ENCODE peak calls at places on chromosomes 4 and X, in five cellular contexts. A is heart left ventricle; F is ascending aorta; M is right atrium auricular region; V is effector memory CD4-positive, alpha-beta T cell. K is an unnamed sample. For H3K9me3, the result is how much of the 10 kb centered on the place peaks cover.

GRCh38 chr4:139555073-139555704 is 830 bp downstream of the SETD7 start:
- DNase-seq in A (peak), F (peak), M (peak), V (peak), K (peak)

GRCh38 chr4:176769519-176769918 is 23.2 kb downstream of the VEGFC start:
- DNase-seq in A (no peak), F (no peak), M (no peak), V (no peak), K (no peak)

GRCh38 chr4:181962321-181962720 is 280.9 kb upstream of the TENM3 start:
- DNase-seq in A (no peak), F (no peak), M (no peak), V (no peak), K (no peak)

GRCh38 chrX:105876658-105877057 is 54.3 kb downstream of the NRK start:
- DNase-seq in A (no peak), F (no peak), M (no peak), V (no peak), K (no peak)

GRCh38 chr4:189548484-189549160 is 392.1 kb upstream of the FRG1 start:
- DNase-seq in A (no peak), F (no peak), M (no peak), V (no peak), K (no peak)

GRCh38 chr4:89114100-89114499 is 2.8 kb downstream of the TIGD2 start:
- DNase-seq in A (no peak), F (no peak), M (no peak), V (no peak), K (no peak)

GRCh38 chr4:23856630-23857029 is 33.2 kb downstream of the PPARGC1A start:
- DNase-seq in A (peak), F (no peak), M (no peak), V (no peak), K (no peak)

GRCh38 chr4:187171731-187172339 is 448.2 kb upstream of the FAT1 start:
- DNase-seq in A (no peak), F (no peak), M (no peak), V (no peak), K (no peak)

GRCh38 chr4:130486841-130487240 is 1390.9 kb downstream of the C4orf33 start:
- DNase-seq in A (no peak), F (no peak), M (no peak), V (no peak), K (no peak)

GRCh38 chr4:105179539-105180401 is 33.1 kb downstream of the TET2 start:
- DNase-seq in A (no peak), F (no peak), M (no peak), V (no peak), K (no peak)

GRCh38 chrX:47561653-47562151 is 697 bp downstream of the ARAF start:
- DNase-seq in A (no peak), F (no peak), M (no peak), V (no peak), K (no peak)

GRCh38 chrX:17154001-17154400 is 207.5 kb downstream of the REPS2 start:
- DNase-seq in A (no peak), F (no peak), M (no peak), V (no peak), K (no peak)

GRCh38 chr4:141389649-141390048 is 169.0 kb downstream of the ZNF330 start:
- DNase-seq in A (no peak), F (no peak), M (no peak), V (no peak), K (no peak)

GRCh38 chrX:142233400-142233799 is 28.3 kb upstream of the MAGEC2 start:
- DNase-seq in A (no peak), F (no peak), M (no peak), V (no peak), K (no peak)

GRCh38 chrX:16772460-16772859 is 13.8 kb upstream of the TXLNG start:
- DNase-seq in A (no peak), F (no peak), M (no peak), V (no peak), K (no peak)

GRCh38 chrX:132665676-132666075 is 176.8 kb upstream of the MBNL3 start:
- DNase-seq in A (no peak), F (no peak), M (no peak), V (no peak), K (no peak)

GRCh38 chr4:109730294-109731051 is 603 bp upstream of the PLA2G12A start:
- DNase-seq in A (peak), F (peak), M (peak), V (no peak), K (peak)

GRCh38 chrX:128464091-128464490 is 411.9 kb upstream of the ACTRT1 start:
- DNase-seq in A (no peak), F (no peak), M (no peak), V (no peak), K (no peak)

GRCh38 chrX:107153005-107153404 is 34.4 kb upstream of the RBM41 start:
- DNase-seq in A (no peak), F (no peak), M (no peak), V (no peak), K (no peak)

GRCh38 chrX:107154787-107155620 is 36.4 kb upstream of the RBM41 start:
- DNase-seq in A (no peak), F (no peak), M (no peak), V (no peak), K (no peak)
- H3K4me3 ChIP-seq in A (no peak), F (no peak), M (no peak), V (no peak), K (no peak)

DNA sequence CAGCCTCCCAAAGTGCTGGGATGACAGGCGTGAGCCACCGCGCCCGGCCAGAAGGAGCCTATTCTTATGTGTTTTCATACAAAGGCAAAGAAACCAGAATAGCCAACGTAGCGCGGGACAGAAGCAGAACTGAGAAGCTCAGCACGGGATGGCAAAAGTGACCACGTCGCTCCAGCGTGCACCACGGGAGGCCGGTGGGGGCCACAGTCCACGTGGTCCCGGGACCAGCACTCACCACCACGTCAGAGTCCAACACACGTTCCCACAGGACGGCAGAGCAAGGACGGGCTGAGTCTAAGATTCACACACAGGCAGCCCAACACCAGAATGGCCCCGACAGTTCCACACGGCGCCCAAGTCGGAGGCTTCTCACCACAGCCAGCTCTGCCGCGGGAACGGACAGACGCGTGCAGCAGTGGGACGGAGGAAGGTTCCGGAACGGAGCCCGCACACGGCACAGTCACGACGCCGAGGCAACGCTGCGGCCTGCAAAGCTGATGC is 18.8 kb upstream of the GTPBP6 start:
- DNase-seq in A (peak), F (no peak), M (no peak), V (no peak), K (no peak)
- H3K9me3 ChIP-seq in A (under half), F (under half), M (under half), V (under half), K (under half)

GRCh38 chr4:171130126-171130801 is 682.9 kb upstream of the GALNTL6 start:
- DNase-seq in A (no peak), F (no peak), M (no peak), V (no peak), K (no peak)
- H3K4me3 ChIP-seq in A (no peak), F (no peak), M (no peak), V (no peak), K (no peak)

DNA sequence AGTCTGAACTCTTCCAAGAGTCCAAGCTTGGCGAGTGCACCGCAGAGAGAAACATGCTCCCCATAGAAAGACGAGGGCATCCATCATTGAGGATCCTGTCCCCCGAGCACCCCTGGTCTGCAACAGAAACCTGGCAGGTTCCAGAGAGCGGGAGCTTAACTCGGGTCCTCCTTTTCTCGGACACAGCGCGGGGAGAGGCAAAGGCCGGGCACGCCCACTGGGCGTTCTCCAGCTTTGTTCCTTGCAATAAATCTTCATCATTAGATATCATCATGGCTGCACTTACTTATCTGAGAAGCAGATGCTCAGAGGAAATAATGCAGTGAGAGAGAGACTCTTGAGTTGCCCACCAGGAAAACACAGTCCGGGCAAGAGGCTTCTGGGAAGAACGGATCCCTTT is 90.1 kb upstream of the PSAPL1 start:
- DNase-seq in A (no peak), F (no peak), M (no peak), V (no peak), K (no peak)
- H3K9me3 ChIP-seq in A (under half), F (under half), M (under half), V (under half), K (under half)